ENCODE peak calls at places on chromosomes 13 and 19, in eight cellular contexts. J is RWPE1, N is cardiac muscle cell, H is chondrocyte, O is heart left ventricle, I is mucosa of descending colon, G is uterus, Y is H1. L is an unnamed sample.

GRCh38 chr13:50991624-50992610 is 82.3 kb downstream of the RNASEH2B start:
- DNase-seq in Y (no peak), G (no peak), N (no peak), O (no peak), H (no peak), J (no peak), I (peak), L (no peak)

GRCh38 chr19:45681391-45682015 is 10.2 kb downstream of the SNRPD2 start:
- DNase-seq in N (peak), Y (peak), O (peak), G (peak), H (peak), J (peak), I (peak), L (peak)

GRCh38 chr13:108193806-108194205 is 21.5 kb downstream of the LIG4 start:
- DNase-seq in Y (no peak), N (no peak), H (no peak), I (no peak), O (no peak), J (peak), G (no peak), L (no peak)

GRCh38 chr13:43879323-43880181 is at the start of the genes CCDC122 and LACC1:
- DNase-seq in H (peak), J (peak), Y (peak), O (peak), G (peak), N (peak), I (peak), L (peak)

GRCh38 chr19:46924874-46925547 is 64.2 kb downstream of the ARHGAP35 start:
- DNase-seq in H (no peak), N (no peak), Y (no peak), J (peak), O (peak), I (peak), G (peak), L (peak)

GRCh38 chr13:52600666-52601065 is 41.6 kb upstream of the HNRNPA1L2 start:
- DNase-seq in J (no peak), H (no peak), G (no peak), O (no peak), N (no peak), Y (no peak), I (no peak), L (peak)

GRCh38 chr13:80528733-80529132 is 187.8 kb upstream of the SPRY2 start:
- DNase-seq in J (no peak), N (no peak), O (no peak), H (no peak), Y (no peak), I (no peak), G (no peak), L (no peak)

GRCh38 chr13:83752141-83752540 is 130.1 kb downstream of the SLITRK1 start:
- DNase-seq in H (no peak), O (no peak), G (no peak), N (no peak), I (no peak), Y (no peak), J (peak), L (peak)

GRCh38 chr13:35164324-35164932 is 222.4 kb downstream of the NBEA start:
- DNase-seq in G (no peak), N (peak), H (no peak), I (no peak), O (no peak), Y (no peak), J (peak), L (peak)

GRCh38 chr13:45055902-45056648 is 64.2 kb upstream of the GTF2F2 start:
- DNase-seq in J (peak), O (no peak), G (peak), N (no peak), Y (no peak), I (no peak), H (no peak), L (peak)

GRCh38 chr13:92823059-92823458 is 403.5 kb upstream of the GPC6 start:
- DNase-seq in N (no peak), J (no peak), Y (no peak), H (no peak), G (no peak), I (no peak), O (no peak), L (no peak)

GRCh38 chr19:4375164-4375619 is 25.2 kb downstream of the SH3GL1 start:
- DNase-seq in I (peak), O (peak), G (no peak), H (no peak), J (peak), Y (peak), N (peak), L (no peak)

GRCh38 chr19:42078538-42079275 is 2.7 kb downstream of the ZNF574 start:
- DNase-seq in I (no peak), N (no peak), H (no peak), O (no peak), J (no peak), Y (no peak), G (no peak), L (no peak)

GRCh38 chr19:1163283-1163933 is 10.7 kb downstream of the SBNO2 start:
- DNase-seq in N (no peak), H (peak), G (no peak), I (no peak), Y (no peak), J (no peak), O (peak), L (no peak)

GRCh38 chr13:44685641-44686040 is 109.5 kb upstream of the TSC22D1 start:
- DNase-seq in N (no peak), H (no peak), O (no peak), J (no peak), Y (no peak), G (no peak), I (no peak), L (no peak)

GRCh38 chr13:73865027-73865426 is 269.2 kb downstream of the KLF12 start:
- DNase-seq in H (no peak), G (no peak), I (no peak), Y (no peak), J (no peak), O (no peak), N (no peak), L (peak)

GRCh38 chr13:33637978-33638743 is 179.8 kb upstream of the RFC3 start:
- DNase-seq in G (no peak), H (no peak), N (no peak), Y (no peak), J (peak), I (no peak), O (no peak), L (peak)

GRCh38 chr19:40807147-40808020 is 8.4 kb downstream of the EGLN2 start:
- DNase-seq in I (peak), G (peak), O (no peak), H (no peak), J (peak), Y (peak), N (peak), L (no peak)

GRCh38 chr19:51128227-51128626 is 3.5 kb downstream of the SIGLEC9 start:
- DNase-seq in N (no peak), H (peak), I (no peak), G (no peak), Y (no peak), J (no peak), O (no peak), L (no peak)

GRCh38 chr19:10753305-10753704 is 35.4 kb downstream of the DNM2 start:
- DNase-seq in Y (no peak), J (no peak), I (no peak), O (no peak), G (no peak), H (no peak), N (no peak), L (no peak)

GRCh38 chr19:20333508-20333907 is 166.5 kb downstream of the ZNF486 start:
- DNase-seq in N (no peak), O (no peak), J (no peak), I (no peak), G (no peak), H (no peak), Y (no peak), L (no peak)

GRCh38 chr13:103547914-103548313 is 481.7 kb upstream of the SLC10A2 start:
- DNase-seq in H (no peak), O (no peak), G (no peak), J (no peak), N (no peak), I (no peak), Y (no peak), L (no peak)

GRCh38 chr13:97307544-97307881 is 85.4 kb downstream of the MBNL2 start:
- DNase-seq in I (no peak), G (no peak), J (no peak), O (no peak), Y (no peak), N (no peak), H (no peak), L (no peak)
- TF ChIP-seq CTCF in I (no peak), G (no peak), J (no peak), O (no peak), Y (no peak), N (no peak), H (peak), L (peak)

DNA sequence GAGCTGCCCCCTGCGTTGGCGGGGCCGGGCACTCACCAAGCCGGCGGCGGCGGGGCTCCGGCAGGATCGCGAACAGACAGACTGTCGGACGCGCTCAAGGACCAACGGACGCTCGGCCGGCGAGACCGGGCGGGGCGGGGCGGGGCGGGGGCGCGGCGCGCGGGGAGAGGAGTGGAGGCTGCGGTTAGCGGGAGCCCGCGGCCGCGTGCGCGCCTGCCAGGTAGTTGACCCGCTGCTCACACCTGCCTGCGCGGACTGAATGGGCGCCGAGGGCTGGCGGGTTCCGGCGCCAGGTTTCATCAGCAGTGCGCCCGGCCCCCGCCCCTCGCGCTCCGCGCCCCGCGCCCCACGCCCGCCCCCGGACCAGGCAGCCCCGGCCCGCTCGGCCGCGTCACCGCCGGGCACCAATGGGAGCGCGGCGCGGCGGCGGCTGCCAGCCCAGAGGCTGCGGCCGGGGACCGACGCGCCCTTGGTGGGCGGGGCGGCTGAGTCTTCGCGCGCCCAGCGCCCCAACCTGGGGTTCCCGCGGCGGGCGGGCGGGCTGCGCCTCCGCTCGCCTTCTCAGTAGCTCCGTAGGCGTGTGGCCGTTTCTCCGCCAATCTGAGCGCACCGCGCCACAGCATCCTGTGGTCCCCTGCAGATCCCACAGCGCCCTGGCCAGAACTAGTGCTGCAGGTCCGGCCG is at the start of gene SLC7A1:
- DNase-seq in I (peak), J (peak), Y (peak), N (peak), O (peak), H (no peak), G (peak), L (peak)
- TF ChIP-seq CTCF in I (no peak), J (no peak), Y (no peak), N (no peak), O (no peak), H (peak), G (no peak), L (peak)

GRCh38 chr19:38718747-38719543 is 25.3 kb downstream of the CAPN12 start:
- DNase-seq in J (no peak), Y (peak), N (peak), I (no peak), G (no peak), O (peak), H (no peak), L (peak)
- TF ChIP-seq CTCF in J (peak), Y (peak), N (peak), I (no peak), G (peak), O (peak), H (peak), L (peak)

GRCh38 chr19:13807421-13808021 is 12.3 kb downstream of the ZSWIM4 start:
- DNase-seq in J (no peak), O (no peak), G (no peak), Y (no peak), I (no peak), N (no peak), H (no peak), L (no peak)

GRCh38 chr19:13806728-13807127 is 11.5 kb downstream of the ZSWIM4 start:
- DNase-seq in I (no peak), H (no peak), N (no peak), Y (no peak), G (no peak), O (no peak), J (no peak), L (no peak)

GRCh38 chr19:13808856-13809255 is 13.6 kb downstream of the ZSWIM4 start:
- DNase-seq in G (no peak), O (no peak), H (peak), N (no peak), J (no peak), I (no peak), Y (no peak), L (no peak)

GRCh38 chr19:13803038-13803437 is 7.8 kb downstream of the ZSWIM4 start:
- DNase-seq in I (no peak), Y (no peak), N (no peak), G (no peak), J (no peak), H (no peak), O (no peak), L (no peak)

GRCh38 chr19:13804830-13805683 is 9.8 kb downstream of the ZSWIM4 start:
- DNase-seq in Y (peak), H (no peak), G (no peak), J (no peak), N (peak), O (no peak), I (peak), L (no peak)
- TF ChIP-seq CTCF in Y (peak), H (peak), G (peak), J (no peak), N (peak), O (peak), I (no peak), L (peak)

DNA sequence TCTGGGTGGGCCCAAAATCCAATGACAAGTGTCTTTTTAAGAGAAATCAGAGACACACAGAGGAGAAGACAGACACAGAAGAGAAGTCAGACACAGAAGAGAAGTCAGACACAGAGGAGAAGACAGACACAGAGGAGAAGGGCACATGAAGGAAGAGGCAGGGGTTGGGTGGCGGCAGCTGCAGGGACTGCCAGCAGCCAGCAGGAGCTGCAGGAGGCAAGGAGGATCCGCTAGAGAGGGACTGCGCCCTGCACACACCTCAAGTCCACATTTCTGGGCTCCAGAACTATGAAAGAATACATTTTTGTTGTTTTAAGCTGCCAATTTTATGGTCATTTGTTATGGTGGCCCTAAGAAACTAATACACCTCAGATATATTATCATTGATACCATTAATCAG is 140.6 kb downstream of the ZIC5 start:
- DNase-seq in G (no peak), J (no peak), H (no peak), N (no peak), O (no peak), I (no peak), Y (no peak), L (no peak)
- TF ChIP-seq CTCF in G (no peak), J (no peak), H (no peak), N (no peak), O (no peak), I (no peak), Y (peak), L (no peak)

L was measured in fibroblast of the aortic adventitia.